ENCODE peak calls at places on chromosomes 12 and 14, in seven cellular contexts. T is brain microvascular endothelial cell; O is stimulated activated CD4-positive, alpha-beta T cell treated with anti-CD3 and anti-CD28 coated beads, Interleukin-15, amount 100 ng/mL, for 24 hours; H is HEK293T; P is cardiac fibroblast; R is T follicular helper cell; Z is amniotic stem cell. Q is an unnamed sample.
A peak's percentile ranks its signal among the peaks of the same experiment; 100 is the strongest.

GRCh38 chr14:50944647-50945413 is 547 bp upstream of the PYGL start:
- DNase-seq in T (no peak), O (peak; percentile 24), H (peak; percentile 57), Z (no peak), R (no peak), P (peak; percentile 55), Q (peak; percentile 39)

GRCh38 chr12:86139671-86140070 is 116.5 kb downstream of the MGAT4C start:
- DNase-seq in P (no peak), H (no peak), R (no peak), Z (no peak), O (no peak), T (no peak), Q (no peak)

GRCh38 chr14:22391908-22392307 is 197.1 kb downstream of the DAD1 start:
- DNase-seq in P (peak; percentile 81), O (no peak), R (no peak), T (peak; percentile 72), H (peak; percentile 68), Z (peak; percentile 53), Q (peak; percentile 58)

GRCh38 chr12:24177889-24178288 is 228.4 kb upstream of the SOX5 start:
- DNase-seq in Z (no peak), R (no peak), H (no peak), P (no peak), T (no peak), O (no peak), Q (no peak)

GRCh38 chr12:67698711-67699603 is 50.4 kb downstream of the DYRK2 start:
- DNase-seq in R (peak; percentile 7), P (peak; percentile 48), O (peak; percentile 66), H (no peak), Z (peak; percentile 41), T (no peak), Q (no peak)

GRCh38 chr14:90487031-90487430 is 90.2 kb downstream of the CALM1 start:
- DNase-seq in P (peak; percentile 6), H (no peak), T (no peak), O (no peak), R (no peak), Z (no peak), Q (no peak)

GRCh38 chr14:82720431-82720830 is 1186.8 kb upstream of the SEL1L start:
- DNase-seq in R (no peak), P (no peak), H (no peak), O (no peak), T (no peak), Z (no peak), Q (no peak)

GRCh38 chr14:98175436-98175835 is 1096.6 kb downstream of the BCL11B start:
- DNase-seq in R (no peak), P (no peak), T (no peak), Z (no peak), O (no peak), H (no peak), Q (no peak)

GRCh38 chr12:108121353-108121752 is 7.7 kb upstream of the WSCD2 start:
- DNase-seq in P (no peak), H (no peak), O (no peak), T (no peak), R (no peak), Z (no peak), Q (no peak)

GRCh38 chr12:63018273-63018672 is 83.3 kb upstream of the PPM1H start:
- DNase-seq in T (no peak), P (peak; percentile 25), R (no peak), Z (no peak), H (no peak), O (no peak), Q (no peak)

GRCh38 chr12:117067016-117067415 is 32.2 kb downstream of the TESC start:
- DNase-seq in P (no peak), O (no peak), Z (no peak), T (no peak), R (no peak), H (no peak), Q (no peak)

GRCh38 chr12:2051700-2052625 is 824 bp upstream of the CACNA1C start:
- DNase-seq in T (no peak), O (no peak), P (no peak), H (peak; percentile 25), Z (no peak), R (no peak), Q (no peak)

GRCh38 chr14:73591690-73592448 is at the start of gene ACOT4:
- DNase-seq in H (no peak), T (no peak), P (no peak), R (peak; percentile 44), O (peak; percentile 64), Z (no peak), Q (no peak)

GRCh38 chr12:1760566-1761382 is 59.6 kb upstream of the LRTM2 start:
- DNase-seq in P (peak; percentile 76), O (no peak), R (no peak), H (no peak), Z (no peak), T (peak; percentile 3), Q (no peak)

GRCh38 chr14:33587761-33588160 is 363.1 kb downstream of the EGLN3 start:
- DNase-seq in R (no peak), Z (no peak), O (no peak), P (no peak), H (no peak), T (no peak), Q (no peak)

GRCh38 chr14:50311337-50311973 is 574 bp downstream of the L2HGDH start:
- DNase-seq in O (peak; percentile 4), Z (no peak), P (no peak), R (no peak), T (no peak), H (no peak), Q (peak; percentile 18)

GRCh38 chr14:102870994-102871831 is 51.2 kb upstream of the AMN start:
- DNase-seq in Z (no peak), T (no peak), O (no peak), R (no peak), H (no peak), P (no peak), Q (no peak)

GRCh38 chr14:61280526-61281185 is 482 bp downstream of the TMEM30B start:
- DNase-seq in O (peak; percentile 84), H (no peak), Z (peak; percentile 19), T (peak; percentile 25), R (peak; percentile 69), P (peak; percentile 29), Q (peak; percentile 54)

GRCh38 chr14:73251516-73252215 is 14.4 kb downstream of the PAPLN start:
- DNase-seq in R (no peak), H (no peak), T (no peak), O (no peak), Z (no peak), P (no peak), Q (no peak)

GRCh38 chr14:76201162-76201561 is 49.4 kb downstream of the GPATCH2L start:
- DNase-seq in T (peak; percentile 10), R (no peak), H (no peak), Z (peak; percentile 3), O (no peak), P (peak; percentile 85), Q (no peak)

GRCh38 chr12:57740656-57741412 is 2.3 kb upstream of the AGAP2 start:
- DNase-seq in P (no peak), Z (no peak), H (no peak), T (no peak), O (peak; percentile 83), R (peak; percentile 76), Q (no peak)

GRCh38 chr14:101457177-101457935 is 103.9 kb upstream of the DIO3 start:
- DNase-seq in R (no peak), P (no peak), Z (no peak), T (no peak), O (no peak), H (no peak), Q (no peak)

GRCh38 chr12:128415036-128415560 is 148.1 kb downstream of the TMEM132C start:
- DNase-seq in T (no peak), R (no peak), Z (no peak), P (no peak), H (no peak), O (no peak), Q (no peak)

GRCh38 chr14:75720828-75721227 is 59.8 kb downstream of the TTLL5 start:
- DNase-seq in R (no peak), Z (no peak), H (no peak), P (peak; percentile 43), O (no peak), T (peak; percentile 47), Q (peak; percentile 25)

GRCh38 chr14:83255015-83255726 is 1721.5 kb upstream of the SEL1L start:
- DNase-seq in R (no peak), T (no peak), H (no peak), O (no peak), Z (no peak), P (no peak), Q (no peak)

GRCh38 chr12:6197996-6198395 is 2.2 kb upstream of the CD9 start:
- DNase-seq in O (no peak), P (no peak), T (no peak), Z (no peak), R (no peak), H (no peak), Q (no peak)

GRCh38 chr14:79575032-79575431 is 636.3 kb downstream of the DIO2 start:
- DNase-seq in O (no peak), R (no peak), Z (no peak), T (no peak), P (no peak), H (no peak), Q (no peak)

GRCh38 chr12:62649412-62650116 is 182.9 kb downstream of the MON2 start:
- DNase-seq in P (no peak), T (no peak), O (no peak), H (no peak), Z (no peak), R (no peak), Q (no peak)

GRCh38 chr14:86675059-86675458 is 1145.1 kb downstream of the FLRT2 start:
- DNase-seq in R (no peak), H (no peak), T (no peak), P (no peak), O (no peak), Z (no peak), Q (no peak)

GRCh38 chr12:75982974-75983660 is 48.5 kb downstream of the PHLDA1 start:
- DNase-seq in Z (no peak), O (no peak), T (no peak), H (no peak), R (no peak), P (peak; percentile 28), Q (no peak)

GRCh38 chr12:52207106-52207505 is 15.3 kb upstream of the KRT80 start:
- DNase-seq in H (no peak), Z (no peak), R (no peak), T (no peak), P (no peak), O (no peak), Q (no peak)

GRCh38 chr12:2960432-2960956 is 1.3 kb downstream of the TEAD4 start:
- DNase-seq in O (peak; percentile 37), T (peak; percentile 36), H (no peak), R (no peak), Z (peak; percentile 24), P (peak; percentile 25), Q (no peak)

GRCh38 chr14:50007123-50007903 is 109.1 kb downstream of the VCPKMT start:
- DNase-seq in H (no peak), T (no peak), Z (no peak), R (no peak), O (no peak), P (no peak), Q (no peak)

GRCh38 chr14:85252011-85252410 is 277.9 kb upstream of the FLRT2 start:
- DNase-seq in T (peak; percentile 80), R (no peak), O (no peak), Z (peak; percentile 53), H (no peak), P (peak; percentile 77), Q (no peak)

GRCh38 chr12:107503129-107503850 is 182.3 kb upstream of the PWP1 start:
- DNase-seq in H (no peak), Z (no peak), R (no peak), O (no peak), P (no peak), T (no peak), Q (no peak)

GRCh38 chr12:71878208-71878607 is 38.6 kb downstream of the TBC1D15 start:
- DNase-seq in R (no peak), H (no peak), T (no peak), Z (no peak), O (no peak), P (no peak), Q (no peak)